ENCODE peak calls at places on chromosome 17, in seven cellular contexts. One of them, this sample, is unnamed.

GRCh38 chr17:81180836-81181810 is 15.1 kb upstream of the AATK start:
- DNase-seq in H7: no peak
- DNase-seq in NCI-H1105: no peak
- DNase-seq in stimulated activated CD4-positive, alpha-beta T cell treated with anti-CD3 and anti-CD28 coated beads, Interleukin-2, amount 100 ng/mL, for 48 hours: no peak
- DNase-seq in HEK293T: no peak
- DNase-seq in T follicular helper cell: no peak
- DNase-seq in fibroblast of the conjunctiva: no peak
- DNase-seq in this sample: no peak

GRCh38 chr17:10698116-10698818 is 873 bp downstream of the ADPRM start:
- DNase-seq in stimulated activated CD4-positive, alpha-beta T cell treated with anti-CD3 and anti-CD28 coated beads, Interleukin-2, amount 100 ng/mL, for 48 hours: no peak
- DNase-seq in H7: peak
- DNase-seq in fibroblast of the conjunctiva: no peak
- DNase-seq in T follicular helper cell: no peak
- DNase-seq in NCI-H1105: no peak
- DNase-seq in HEK293T: peak
- DNase-seq in this sample: peak

GRCh38 chr17:19876524-19877161 is 8.9 kb upstream of the ULK2 start:
- DNase-seq in H7: no peak
- DNase-seq in HEK293T: no peak
- DNase-seq in stimulated activated CD4-positive, alpha-beta T cell treated with anti-CD3 and anti-CD28 coated beads, Interleukin-2, amount 100 ng/mL, for 48 hours: no peak
- DNase-seq in T follicular helper cell: no peak
- DNase-seq in fibroblast of the conjunctiva: no peak
- DNase-seq in NCI-H1105: no peak
- DNase-seq in this sample: no peak

GRCh38 chr17:63685021-63685420 is 14.9 kb downstream of the LIMD2 start:
- DNase-seq in H7: no peak
- DNase-seq in T follicular helper cell: no peak
- DNase-seq in fibroblast of the conjunctiva: no peak
- DNase-seq in stimulated activated CD4-positive, alpha-beta T cell treated with anti-CD3 and anti-CD28 coated beads, Interleukin-2, amount 100 ng/mL, for 48 hours: no peak
- DNase-seq in NCI-H1105: no peak
- DNase-seq in HEK293T: no peak
- DNase-seq in this sample: peak

GRCh38 chr17:29148257-29148789 is 31.9 kb downstream of the MYO18A start:
- DNase-seq in fibroblast of the conjunctiva: no peak
- DNase-seq in stimulated activated CD4-positive, alpha-beta T cell treated with anti-CD3 and anti-CD28 coated beads, Interleukin-2, amount 100 ng/mL, for 48 hours: no peak
- DNase-seq in NCI-H1105: no peak
- DNase-seq in HEK293T: no peak
- DNase-seq in T follicular helper cell: no peak
- DNase-seq in H7: no peak
- DNase-seq in this sample: no peak

GRCh38 chr17:63804328-63804727 is 22.9 kb upstream of the PSMC5 start:
- DNase-seq in T follicular helper cell: no peak
- DNase-seq in H7: no peak
- DNase-seq in HEK293T: no peak
- DNase-seq in NCI-H1105: no peak
- DNase-seq in fibroblast of the conjunctiva: no peak
- DNase-seq in stimulated activated CD4-positive, alpha-beta T cell treated with anti-CD3 and anti-CD28 coated beads, Interleukin-2, amount 100 ng/mL, for 48 hours: no peak
- DNase-seq in this sample: no peak

GRCh38 chr17:16929757-16930520 is 42.0 kb downstream of the TNFRSF13B start:
- DNase-seq in T follicular helper cell: no peak
- DNase-seq in H7: peak
- DNase-seq in NCI-H1105: no peak
- DNase-seq in HEK293T: no peak
- DNase-seq in fibroblast of the conjunctiva: no peak
- DNase-seq in stimulated activated CD4-positive, alpha-beta T cell treated with anti-CD3 and anti-CD28 coated beads, Interleukin-2, amount 100 ng/mL, for 48 hours: no peak
- DNase-seq in this sample: peak

GRCh38 chr17:332023-332422 is 20.6 kb downstream of the RPH3AL start:
- DNase-seq in NCI-H1105: no peak
- DNase-seq in fibroblast of the conjunctiva: no peak
- DNase-seq in T follicular helper cell: no peak
- DNase-seq in HEK293T: no peak
- DNase-seq in H7: no peak
- DNase-seq in stimulated activated CD4-positive, alpha-beta T cell treated with anti-CD3 and anti-CD28 coated beads, Interleukin-2, amount 100 ng/mL, for 48 hours: no peak
- DNase-seq in this sample: peak

GRCh38 chr17:57597531-57598453 is 147.3 kb downstream of the CCDC182 start:
- DNase-seq in NCI-H1105: peak
- DNase-seq in stimulated activated CD4-positive, alpha-beta T cell treated with anti-CD3 and anti-CD28 coated beads, Interleukin-2, amount 100 ng/mL, for 48 hours: peak
- DNase-seq in H7: peak
- DNase-seq in fibroblast of the conjunctiva: peak
- DNase-seq in T follicular helper cell: no peak
- DNase-seq in HEK293T: peak
- DNase-seq in this sample: peak

GRCh38 chr17:12667299-12667958 is 1.7 kb downstream of the MYOCD start:
- DNase-seq in H7: peak
- DNase-seq in stimulated activated CD4-positive, alpha-beta T cell treated with anti-CD3 and anti-CD28 coated beads, Interleukin-2, amount 100 ng/mL, for 48 hours: no peak
- DNase-seq in NCI-H1105: no peak
- DNase-seq in T follicular helper cell: no peak
- DNase-seq in fibroblast of the conjunctiva: peak
- DNase-seq in HEK293T: peak
- DNase-seq in this sample: peak

GRCh38 chr17:27239046-27239445 is 54.9 kb upstream of the WSB1 start:
- DNase-seq in fibroblast of the conjunctiva: no peak
- DNase-seq in T follicular helper cell: no peak
- DNase-seq in stimulated activated CD4-positive, alpha-beta T cell treated with anti-CD3 and anti-CD28 coated beads, Interleukin-2, amount 100 ng/mL, for 48 hours: peak
- DNase-seq in H7: peak
- DNase-seq in NCI-H1105: no peak
- DNase-seq in HEK293T: no peak
- DNase-seq in this sample: peak

GRCh38 chr17:1179635-1180433 is at the start of gene ABR:
- DNase-seq in HEK293T: peak
- DNase-seq in H7: peak
- DNase-seq in NCI-H1105: peak
- DNase-seq in stimulated activated CD4-positive, alpha-beta T cell treated with anti-CD3 and anti-CD28 coated beads, Interleukin-2, amount 100 ng/mL, for 48 hours: no peak
- DNase-seq in fibroblast of the conjunctiva: no peak
- DNase-seq in T follicular helper cell: peak
- DNase-seq in this sample: peak

GRCh38 chr17:78525511-78526160 is 51.6 kb downstream of the DNAH17 start:
- DNase-seq in T follicular helper cell: no peak
- DNase-seq in H7: no peak
- DNase-seq in stimulated activated CD4-positive, alpha-beta T cell treated with anti-CD3 and anti-CD28 coated beads, Interleukin-2, amount 100 ng/mL, for 48 hours: no peak
- DNase-seq in NCI-H1105: no peak
- DNase-seq in HEK293T: no peak
- DNase-seq in fibroblast of the conjunctiva: no peak
- DNase-seq in this sample: peak

GRCh38 chr17:78818932-78819331 is 21.7 kb downstream of the USP36 start:
- DNase-seq in stimulated activated CD4-positive, alpha-beta T cell treated with anti-CD3 and anti-CD28 coated beads, Interleukin-2, amount 100 ng/mL, for 48 hours: no peak
- DNase-seq in NCI-H1105: no peak
- DNase-seq in HEK293T: no peak
- DNase-seq in fibroblast of the conjunctiva: no peak
- DNase-seq in T follicular helper cell: peak
- DNase-seq in H7: no peak
- DNase-seq in this sample: no peak

GRCh38 chr17:51118330-51119195 is 2.1 kb downstream of the SPAG9 start:
- DNase-seq in NCI-H1105: peak
- DNase-seq in HEK293T: no peak
- DNase-seq in T follicular helper cell: no peak
- DNase-seq in fibroblast of the conjunctiva: no peak
- DNase-seq in H7: no peak
- DNase-seq in stimulated activated CD4-positive, alpha-beta T cell treated with anti-CD3 and anti-CD28 coated beads, Interleukin-2, amount 100 ng/mL, for 48 hours: no peak
- DNase-seq in this sample: no peak

GRCh38 chr17:62892870-62893338 is 73.1 kb upstream of the TANC2 start:
- DNase-seq in fibroblast of the conjunctiva: peak
- DNase-seq in T follicular helper cell: no peak
- DNase-seq in HEK293T: no peak
- DNase-seq in stimulated activated CD4-positive, alpha-beta T cell treated with anti-CD3 and anti-CD28 coated beads, Interleukin-2, amount 100 ng/mL, for 48 hours: no peak
- DNase-seq in NCI-H1105: no peak
- DNase-seq in H7: no peak
- DNase-seq in this sample: peak

GRCh38 chr17:78219396-78220150 is 5.5 kb downstream of the BIRC5 start:
- DNase-seq in NCI-H1105: no peak
- DNase-seq in T follicular helper cell: no peak
- DNase-seq in fibroblast of the conjunctiva: no peak
- DNase-seq in stimulated activated CD4-positive, alpha-beta T cell treated with anti-CD3 and anti-CD28 coated beads, Interleukin-2, amount 100 ng/mL, for 48 hours: no peak
- DNase-seq in HEK293T: no peak
- DNase-seq in H7: peak
- DNase-seq in this sample: peak

GRCh38 chr17:76032780-76033108 is 5.6 kb upstream of the EVPL start:
- DNase-seq in HEK293T: no peak
- DNase-seq in H7: no peak
- DNase-seq in NCI-H1105: no peak
- DNase-seq in stimulated activated CD4-positive, alpha-beta T cell treated with anti-CD3 and anti-CD28 coated beads, Interleukin-2, amount 100 ng/mL, for 48 hours: no peak
- DNase-seq in fibroblast of the conjunctiva: no peak
- DNase-seq in T follicular helper cell: no peak
- DNase-seq in this sample: peak

GRCh38 chr17:80503031-80503430 is 26.6 kb upstream of the NPTX1 start:
- DNase-seq in HEK293T: no peak
- DNase-seq in fibroblast of the conjunctiva: no peak
- DNase-seq in stimulated activated CD4-positive, alpha-beta T cell treated with anti-CD3 and anti-CD28 coated beads, Interleukin-2, amount 100 ng/mL, for 48 hours: no peak
- DNase-seq in NCI-H1105: no peak
- DNase-seq in T follicular helper cell: no peak
- DNase-seq in H7: no peak
- DNase-seq in this sample: no peak